ENCODE peak calls at places on chromosomes 12 and 14, in nine cellular contexts. One of them, this sample, is unnamed.
A peak's percentile ranks its signal among the peaks of the same experiment; 100 is the strongest.

GRCh38 chr14:55473786-55474185 is 33.4 kb upstream of the TBPL2 start:
- DNase-seq in Peyer's patch: no peak
- DNase-seq in AG04450: no peak
- DNase-seq in tibial nerve: no peak
- DNase-seq in mucosa of descending colon: no peak
- DNase-seq in lower leg skin: no peak
- DNase-seq in keratinocyte: no peak
- DNase-seq in adrenal gland: no peak
- DNase-seq in foreskin fibroblast: no peak
- DNase-seq in this sample: no peak

GRCh38 chr12:16726879-16727278 is 120.9 kb upstream of the LMO3 start:
- DNase-seq in Peyer's patch: no peak
- DNase-seq in foreskin fibroblast: no peak
- DNase-seq in adrenal gland: no peak
- DNase-seq in lower leg skin: no peak
- DNase-seq in tibial nerve: peak; percentile 13
- DNase-seq in mucosa of descending colon: no peak
- DNase-seq in keratinocyte: no peak
- DNase-seq in AG04450: no peak
- DNase-seq in this sample: no peak

GRCh38 chr12:51869931-51870330 is 18.0 kb upstream of the ANKRD33 start:
- DNase-seq in foreskin fibroblast: no peak
- DNase-seq in tibial nerve: no peak
- DNase-seq in keratinocyte: no peak
- DNase-seq in Peyer's patch: no peak
- DNase-seq in adrenal gland: no peak
- DNase-seq in mucosa of descending colon: no peak
- DNase-seq in AG04450: no peak
- DNase-seq in lower leg skin: no peak
- DNase-seq in this sample: no peak

GRCh38 chr12:67077617-67078016 is 191.5 kb upstream of the CAND1 start:
- DNase-seq in lower leg skin: no peak
- DNase-seq in tibial nerve: no peak
- DNase-seq in AG04450: no peak
- DNase-seq in foreskin fibroblast: no peak
- DNase-seq in Peyer's patch: no peak
- DNase-seq in keratinocyte: peak; percentile 56
- DNase-seq in mucosa of descending colon: no peak
- DNase-seq in adrenal gland: no peak
- DNase-seq in this sample: no peak

GRCh38 chr14:99389171-99389826 is 91.4 kb downstream of the SETD3 start:
- DNase-seq in adrenal gland: peak; percentile 51
- DNase-seq in Peyer's patch: peak; percentile 79
- DNase-seq in AG04450: no peak
- DNase-seq in tibial nerve: no peak
- DNase-seq in foreskin fibroblast: peak; percentile 4
- DNase-seq in mucosa of descending colon: peak; percentile 50
- DNase-seq in lower leg skin: peak; percentile 84
- DNase-seq in keratinocyte: no peak
- DNase-seq in this sample: no peak

GRCh38 chr14:102799684-102800562 is 22.7 kb downstream of the TRAF3 start:
- DNase-seq in keratinocyte: no peak
- DNase-seq in adrenal gland: no peak
- DNase-seq in mucosa of descending colon: no peak
- DNase-seq in Peyer's patch: no peak
- DNase-seq in AG04450: peak; percentile 73
- DNase-seq in lower leg skin: no peak
- DNase-seq in tibial nerve: no peak
- DNase-seq in foreskin fibroblast: peak; percentile 44
- DNase-seq in this sample: no peak

GRCh38 chr12:2118061-2118460 is 65.3 kb downstream of the CACNA1C start:
- DNase-seq in lower leg skin: no peak
- DNase-seq in foreskin fibroblast: no peak
- DNase-seq in tibial nerve: no peak
- DNase-seq in adrenal gland: no peak
- DNase-seq in Peyer's patch: no peak
- DNase-seq in mucosa of descending colon: no peak
- DNase-seq in keratinocyte: no peak
- DNase-seq in AG04450: no peak
- DNase-seq in this sample: no peak

GRCh38 chr14:75369506-75369905 is 58.3 kb upstream of the JDP2 start:
- DNase-seq in AG04450: no peak
- DNase-seq in lower leg skin: no peak
- DNase-seq in Peyer's patch: no peak
- DNase-seq in foreskin fibroblast: no peak
- DNase-seq in tibial nerve: no peak
- DNase-seq in mucosa of descending colon: no peak
- DNase-seq in keratinocyte: no peak
- DNase-seq in adrenal gland: peak; percentile 39
- DNase-seq in this sample: no peak

GRCh38 chr12:65586796-65587195 is 237.5 kb upstream of the HMGA2 start:
- DNase-seq in adrenal gland: no peak
- DNase-seq in mucosa of descending colon: no peak
- DNase-seq in foreskin fibroblast: no peak
- DNase-seq in keratinocyte: no peak
- DNase-seq in tibial nerve: no peak
- DNase-seq in lower leg skin: no peak
- DNase-seq in AG04450: no peak
- DNase-seq in Peyer's patch: no peak
- DNase-seq in this sample: no peak

GRCh38 chr12:119444462-119445044 is 110.0 kb downstream of the CCDC60 start:
- DNase-seq in lower leg skin: no peak
- DNase-seq in AG04450: no peak
- DNase-seq in mucosa of descending colon: peak; percentile 40
- DNase-seq in tibial nerve: no peak
- DNase-seq in foreskin fibroblast: no peak
- DNase-seq in adrenal gland: peak; percentile 60
- DNase-seq in Peyer's patch: peak; percentile 61
- DNase-seq in keratinocyte: no peak
- DNase-seq in this sample: peak; percentile 46

GRCh38 chr12:95663525-95663924 is 112.2 kb upstream of the USP44 start:
- DNase-seq in AG04450: no peak
- DNase-seq in keratinocyte: no peak
- DNase-seq in tibial nerve: no peak
- DNase-seq in Peyer's patch: no peak
- DNase-seq in lower leg skin: no peak
- DNase-seq in mucosa of descending colon: no peak
- DNase-seq in adrenal gland: no peak
- DNase-seq in foreskin fibroblast: no peak
- DNase-seq in this sample: no peak

GRCh38 chr12:69916541-69917270 is 91.7 kb downstream of the MYRFL start:
- DNase-seq in keratinocyte: no peak
- DNase-seq in lower leg skin: no peak
- DNase-seq in Peyer's patch: no peak
- DNase-seq in adrenal gland: no peak
- DNase-seq in AG04450: no peak
- DNase-seq in foreskin fibroblast: no peak
- DNase-seq in tibial nerve: no peak
- DNase-seq in mucosa of descending colon: no peak
- DNase-seq in this sample: no peak

GRCh38 chr12:94873368-94874085 is 130.0 kb downstream of the NDUFA12 start:
- DNase-seq in foreskin fibroblast: no peak
- DNase-seq in AG04450: no peak
- DNase-seq in tibial nerve: no peak
- DNase-seq in mucosa of descending colon: peak; percentile 39
- DNase-seq in keratinocyte: no peak
- DNase-seq in adrenal gland: no peak
- DNase-seq in lower leg skin: no peak
- DNase-seq in Peyer's patch: no peak
- DNase-seq in this sample: no peak

GRCh38 chr12:112001555-112001954 is 11.4 kb downstream of the TMEM116 start:
- DNase-seq in foreskin fibroblast: no peak
- DNase-seq in mucosa of descending colon: no peak
- DNase-seq in keratinocyte: no peak
- DNase-seq in adrenal gland: no peak
- DNase-seq in tibial nerve: no peak
- DNase-seq in lower leg skin: no peak
- DNase-seq in Peyer's patch: no peak
- DNase-seq in AG04450: no peak
- DNase-seq in this sample: no peak

GRCh38 chr14:21711360-21711961 is 37.8 kb upstream of the OR4E1 start:
- DNase-seq in Peyer's patch: peak; percentile 55
- DNase-seq in foreskin fibroblast: peak; percentile 3
- DNase-seq in lower leg skin: no peak
- DNase-seq in adrenal gland: peak; percentile 23
- DNase-seq in tibial nerve: peak; percentile 8
- DNase-seq in keratinocyte: no peak
- DNase-seq in AG04450: no peak
- DNase-seq in mucosa of descending colon: no peak
- DNase-seq in this sample: no peak

GRCh38 chr12:121709478-121709890 is 3.1 kb upstream of the TMEM120B start:
- DNase-seq in AG04450: no peak
- DNase-seq in foreskin fibroblast: no peak
- DNase-seq in adrenal gland: no peak
- DNase-seq in keratinocyte: peak; percentile 61
- DNase-seq in lower leg skin: no peak
- DNase-seq in mucosa of descending colon: no peak
- DNase-seq in tibial nerve: no peak
- DNase-seq in Peyer's patch: no peak
- DNase-seq in this sample: no peak

GRCh38 chr14:97458302-97459137 is 661.3 kb downstream of the VRK1 start:
- DNase-seq in mucosa of descending colon: peak; percentile 54
- DNase-seq in lower leg skin: peak; percentile 84
- DNase-seq in adrenal gland: peak; percentile 17
- DNase-seq in AG04450: no peak
- DNase-seq in tibial nerve: no peak
- DNase-seq in Peyer's patch: peak; percentile 88
- DNase-seq in foreskin fibroblast: no peak
- DNase-seq in keratinocyte: no peak
- DNase-seq in this sample: no peak

DNA sequence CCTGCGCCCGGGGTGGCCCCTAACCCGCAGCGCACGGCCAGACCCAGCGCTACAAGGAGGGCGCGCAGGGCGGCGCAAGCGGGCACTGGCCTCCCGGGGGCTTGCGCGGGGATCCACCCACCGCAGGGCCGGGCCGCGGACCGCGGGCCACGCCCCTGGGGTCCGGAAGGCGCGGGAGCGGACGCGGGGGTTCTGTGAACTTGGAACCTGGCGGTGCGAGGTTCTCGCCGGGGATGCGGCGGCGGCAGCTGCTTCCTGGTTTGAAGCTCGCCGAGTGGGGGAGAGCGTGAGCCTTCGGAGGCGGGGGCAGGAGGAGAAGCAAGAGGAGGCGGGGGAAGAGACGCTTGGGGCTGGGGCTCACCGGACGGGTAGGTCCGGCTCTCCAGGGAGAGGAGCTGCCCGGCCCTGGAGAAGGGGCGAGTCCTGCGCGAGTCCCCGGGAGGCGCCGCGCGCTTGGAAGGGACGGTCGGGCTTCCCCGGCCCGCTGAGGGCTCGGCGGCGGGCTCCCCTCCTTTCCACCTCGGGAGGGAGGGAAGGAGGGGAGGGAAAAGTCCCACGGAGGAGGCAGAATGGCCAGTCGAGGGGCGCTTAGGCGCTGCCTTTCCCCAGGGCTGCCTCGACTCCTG is at the start of gene PRKCH:
- DNase-seq in Peyer's patch: peak; percentile 93
- DNase-seq in foreskin fibroblast: peak; percentile 14
- DNase-seq in adrenal gland: peak; percentile 73
- DNase-seq in mucosa of descending colon: peak; percentile 86
- DNase-seq in AG04450: no peak
- DNase-seq in tibial nerve: peak; percentile 47
- DNase-seq in lower leg skin: peak; percentile 96
- DNase-seq in keratinocyte: peak; percentile 41
- DNase-seq in this sample: peak; percentile 80
- TF ChIP-seq CTCF in Peyer's patch: peak; percentile 9
- TF ChIP-seq CTCF in foreskin fibroblast: no peak
- TF ChIP-seq CTCF in adrenal gland: no peak
- TF ChIP-seq CTCF in mucosa of descending colon: no peak
- TF ChIP-seq CTCF in AG04450: peak; percentile 4
- TF ChIP-seq CTCF in tibial nerve: peak; percentile 8
- TF ChIP-seq CTCF in lower leg skin: no peak
- TF ChIP-seq CTCF in keratinocyte: no peak
- TF ChIP-seq CTCF in this sample: peak; percentile 31

DNA sequence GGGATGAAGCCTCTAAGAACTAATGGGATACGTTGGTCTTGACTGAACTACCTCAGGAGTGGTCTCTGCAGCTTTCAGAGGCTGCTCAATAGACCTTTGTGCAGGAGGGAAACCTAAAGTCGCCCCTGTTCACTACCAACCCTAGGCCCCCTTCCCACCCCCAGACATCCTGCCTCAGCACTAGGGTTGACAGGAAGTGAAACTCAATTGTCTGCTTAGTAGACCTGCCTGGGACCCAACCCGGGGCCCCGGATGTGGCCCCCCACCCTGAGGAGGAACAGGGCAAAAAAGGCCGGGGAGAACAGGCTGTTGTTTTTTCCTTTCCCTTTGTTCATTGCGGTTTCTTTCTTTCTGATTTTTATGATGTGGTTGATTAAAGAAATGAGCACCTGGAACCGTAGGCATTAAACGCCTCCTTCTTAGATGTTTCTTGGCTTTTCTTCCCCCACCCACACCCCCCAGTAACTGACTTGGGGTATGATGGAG is 1.6 kb upstream of the DGKA start:
- DNase-seq in AG04450: no peak
- DNase-seq in mucosa of descending colon: peak; percentile 74
- DNase-seq in keratinocyte: no peak
- DNase-seq in lower leg skin: peak; percentile 86
- DNase-seq in adrenal gland: no peak
- DNase-seq in Peyer's patch: peak; percentile 95
- DNase-seq in foreskin fibroblast: no peak
- DNase-seq in tibial nerve: no peak
- DNase-seq in this sample: no peak
- H3K4me3 ChIP-seq in AG04450: no peak overlapping the region
- H3K4me3 ChIP-seq in mucosa of descending colon: no peak overlapping the region
- H3K4me3 ChIP-seq in keratinocyte: peak overlapping the region; percentile 2
- H3K4me3 ChIP-seq in lower leg skin: no peak overlapping the region
- H3K4me3 ChIP-seq in adrenal gland: no peak overlapping the region
- H3K4me3 ChIP-seq in Peyer's patch: no peak overlapping the region
- H3K4me3 ChIP-seq in foreskin fibroblast: no peak overlapping the region
- H3K4me3 ChIP-seq in tibial nerve: no peak overlapping the region
- H3K4me3 ChIP-seq in this sample: no peak overlapping the region

GRCh38 chr12:41514907-41515306 is 326.8 kb downstream of the PDZRN4 start:
- DNase-seq in foreskin fibroblast: no peak
- DNase-seq in keratinocyte: no peak
- DNase-seq in AG04450: no peak
- DNase-seq in lower leg skin: no peak
- DNase-seq in adrenal gland: no peak
- DNase-seq in Peyer's patch: no peak
- DNase-seq in mucosa of descending colon: no peak
- DNase-seq in tibial nerve: no peak
- DNase-seq in this sample: no peak
- TF ChIP-seq CTCF in foreskin fibroblast: peak; percentile 25
- TF ChIP-seq CTCF in keratinocyte: no peak
- TF ChIP-seq CTCF in AG04450: peak; percentile 49
- TF ChIP-seq CTCF in lower leg skin: no peak
- TF ChIP-seq CTCF in adrenal gland: no peak
- TF ChIP-seq CTCF in Peyer's patch: no peak
- TF ChIP-seq CTCF in mucosa of descending colon: no peak
- TF ChIP-seq CTCF in tibial nerve: no peak
- TF ChIP-seq CTCF in this sample: no peak

GRCh38 chr12:91845365-91845764 is 300.3 kb downstream of the BTG1 start:
- DNase-seq in mucosa of descending colon: no peak
- DNase-seq in tibial nerve: no peak
- DNase-seq in adrenal gland: no peak
- DNase-seq in foreskin fibroblast: no peak
- DNase-seq in Peyer's patch: no peak
- DNase-seq in AG04450: no peak
- DNase-seq in keratinocyte: no peak
- DNase-seq in lower leg skin: no peak
- DNase-seq in this sample: no peak
- H3K4me3 ChIP-seq in mucosa of descending colon: no peak overlapping the region
- H3K4me3 ChIP-seq in tibial nerve: no peak overlapping the region
- H3K4me3 ChIP-seq in adrenal gland: no peak overlapping the region
- H3K4me3 ChIP-seq in foreskin fibroblast: no peak overlapping the region
- H3K4me3 ChIP-seq in Peyer's patch: no peak overlapping the region
- H3K4me3 ChIP-seq in AG04450: no peak overlapping the region
- H3K4me3 ChIP-seq in keratinocyte: no peak overlapping the region
- H3K4me3 ChIP-seq in lower leg skin: no peak overlapping the region
- H3K4me3 ChIP-seq in this sample: no peak overlapping the region

This sample was measured in LNCaP clone FGC.